ENCODE peak calls at places on chromosomes 3 and 15, in nine cellular contexts. J is testis, D is fibroblast of the aortic adventitia, F is dorsolateral prefrontal cortex, S is left ventricle myocardium inferior, E is heart right ventricle, P is kidney, C is psoas muscle, V is fibroblast of pulmonary artery. A is an unnamed sample.
A peak's percentile ranks its signal among the peaks of the same experiment; 100 is the strongest.

GRCh38 chr15:98609144-98609852 is 39.0 kb upstream of the IGF1R start:
- DNase-seq in S (no peak), D (peak; percentile 25), V (peak; percentile 38), E (no peak), P (no peak), C (no peak), F (no peak), J (no peak), A (peak; percentile 58)

GRCh38 chr3:197466586-197467399 is 89.0 kb downstream of the BDH1 start:
- DNase-seq in P (no peak), S (no peak), C (no peak), D (peak; percentile 58), F (peak; percentile 53), V (peak; percentile 55), J (peak; percentile 59), E (no peak), A (peak; percentile 91)

GRCh38 chr3:137760341-137761098 is 3.6 kb upstream of the SOX14 start:
- DNase-seq in V (no peak), S (no peak), C (no peak), D (no peak), E (no peak), F (no peak), J (no peak), P (no peak), A (peak; percentile 36)

GRCh38 chr3:189132125-189132744 is 39.5 kb upstream of the TPRG1 start:
- DNase-seq in E (peak; percentile 30), D (peak; percentile 74), P (peak; percentile 75), J (no peak), C (peak; percentile 34), F (no peak), V (peak; percentile 85), S (peak; percentile 29), A (peak; percentile 10)

GRCh38 chr3:57078366-57079220 is 18.1 kb downstream of the SPATA12 start:
- DNase-seq in V (peak; percentile 60), C (peak; percentile 66), S (peak; percentile 36), D (peak; percentile 85), E (peak; percentile 36), P (peak; percentile 89), F (peak; percentile 32), J (peak; percentile 70), A (peak; percentile 98)

GRCh38 chr3:28915711-28916481 is 365.0 kb upstream of the RBMS3 start:
- DNase-seq in D (peak; percentile 71), P (no peak), J (peak; percentile 21), C (no peak), F (no peak), E (no peak), V (peak; percentile 82), S (no peak), A (peak; percentile 90)

GRCh38 chr3:14218355-14218754 is 39.7 kb downstream of the LSM3 start:
- DNase-seq in J (no peak), V (no peak), F (no peak), P (no peak), C (no peak), E (no peak), D (peak; percentile 31), S (no peak), A (no peak)

GRCh38 chr3:197354195-197355059 is 56.0 kb upstream of the DLG1 start:
- DNase-seq in V (peak; percentile 67), C (peak; percentile 69), D (peak; percentile 44), P (peak; percentile 84), S (peak; percentile 61), F (no peak), J (peak; percentile 61), E (peak; percentile 58), A (no peak)

GRCh38 chr3:165607221-165607620 is 230.0 kb downstream of the BCHE start:
- DNase-seq in J (no peak), F (no peak), V (no peak), E (no peak), C (no peak), D (no peak), P (no peak), S (no peak), A (no peak)

GRCh38 chr3:140552403-140552802 is 125.5 kb upstream of the TRIM42 start:
- DNase-seq in D (no peak), P (no peak), S (no peak), J (no peak), E (no peak), F (no peak), C (no peak), V (no peak), A (no peak)

GRCh38 chr15:66657062-66658020 is 44.7 kb upstream of the SMAD6 start:
- DNase-seq in D (no peak), P (no peak), C (no peak), E (no peak), J (no peak), S (no peak), V (no peak), F (no peak), A (peak; percentile 80)

GRCh38 chr15:100224206-100225185 is 117.3 kb downstream of the ADAMTS17 start:
- DNase-seq in P (no peak), S (no peak), V (no peak), D (no peak), E (no peak), C (no peak), F (no peak), J (no peak), A (peak; percentile 68)
- TF ChIP-seq CTCF in P (no peak), S (no peak), V (no peak), D (no peak), E (no peak), C (no peak), F (no peak), J (no peak), A (no peak)

DNA sequence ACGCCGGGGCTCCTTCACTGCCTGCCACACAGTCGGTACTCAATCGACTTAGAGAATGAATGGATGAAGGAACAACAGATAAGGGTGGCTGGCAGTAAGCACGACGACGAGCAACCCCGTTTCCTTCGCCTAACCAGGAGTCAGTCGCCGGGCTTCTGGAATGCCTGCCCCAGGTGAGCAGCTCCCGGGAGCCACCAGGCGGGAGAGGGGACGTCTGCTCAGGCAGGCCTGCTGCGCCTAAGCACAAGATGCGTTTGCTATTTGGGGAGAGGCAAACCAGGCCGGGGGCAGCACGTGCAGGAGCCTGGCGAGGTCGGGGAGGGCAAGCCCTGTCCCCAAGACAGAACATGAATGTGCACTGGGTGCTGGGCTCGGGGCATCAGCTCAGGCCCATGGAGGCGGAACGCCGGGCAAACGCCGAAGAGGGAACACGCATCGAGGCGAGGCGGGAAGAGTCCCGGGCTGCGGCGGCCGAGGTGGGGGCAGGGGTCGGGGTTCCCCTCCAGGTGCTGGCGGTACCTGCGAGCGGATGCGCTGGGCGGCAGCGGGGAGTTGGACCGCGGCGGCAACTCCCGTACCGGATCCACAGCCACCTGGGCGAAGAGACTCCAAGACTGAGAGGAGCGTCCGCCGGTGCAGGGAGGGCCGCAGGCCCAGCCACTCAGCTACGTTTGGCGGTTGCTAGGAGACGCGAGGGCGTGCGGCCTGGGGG is at the start of gene CFAP92:
- DNase-seq in J (peak; percentile 93), C (peak; percentile 87), F (peak; percentile 85), V (peak; percentile 64), S (peak; percentile 89), E (peak; percentile 88), P (peak; percentile 96), D (peak; percentile 39), A (peak; percentile 95)
- TF ChIP-seq CTCF in J (no peak), C (no peak), F (no peak), V (no peak), S (no peak), E (no peak), P (no peak), D (no peak), A (no peak)

DNA sequence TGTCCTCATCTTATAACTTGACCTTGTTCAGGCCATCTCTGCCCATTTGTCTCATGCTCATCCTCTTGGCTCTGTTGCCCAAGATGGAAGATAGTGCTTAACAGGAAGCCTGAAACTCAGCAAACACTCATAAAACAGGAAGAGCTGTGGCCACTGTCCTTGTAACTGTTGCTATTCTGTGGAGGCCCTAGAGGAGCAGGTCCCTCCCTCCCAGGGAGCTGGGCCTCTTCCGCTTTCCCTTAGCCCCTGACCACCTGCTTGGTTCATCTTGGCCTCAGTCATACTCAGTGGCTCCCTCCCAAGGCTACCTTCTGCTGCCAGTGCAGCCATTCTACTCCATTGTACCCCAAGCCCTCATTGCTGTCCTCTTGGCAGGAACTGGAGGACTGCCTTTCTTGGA is 3.5 kb downstream of the MAPKAPK3 start:
- DNase-seq in V (no peak), S (no peak), D (no peak), F (no peak), E (no peak), P (no peak), C (peak; percentile 31), J (no peak), A (no peak)
- TF ChIP-seq CTCF in V (no peak), S (no peak), D (no peak), F (no peak), E (peak; percentile 18), P (no peak), C (no peak), J (no peak), A (no peak)

GRCh38 chr3:134371542-134372324 is 2.5 kb downstream of the AMOTL2 start:
- DNase-seq in E (no peak), D (peak; percentile 64), C (no peak), F (no peak), P (peak; percentile 41), V (no peak), J (no peak), S (no peak), A (peak; percentile 94)
- TF ChIP-seq CTCF in E (no peak), D (peak; percentile 5), C (no peak), F (peak; percentile 4), P (peak; percentile 12), V (no peak), J (no peak), S (no peak), A (peak; percentile 28)

GRCh38 chr3:119690043-119690656 is 12.7 kb upstream of the CFAP91 start:
- DNase-seq in P (no peak), S (no peak), C (no peak), F (no peak), E (no peak), J (no peak), D (peak; percentile 44), V (peak; percentile 54), A (peak; percentile 14)
- TF ChIP-seq CTCF in P (peak; percentile 50), S (peak; percentile 62), C (peak; percentile 38), F (peak; percentile 43), E (peak; percentile 56), J (peak; percentile 43), D (peak; percentile 44), V (peak; percentile 54), A (peak; percentile 73)

A was measured in osteoblast.